ENCODE peak calls at places on chromosomes 7 and 10, in five cellular contexts. K is neuronal stem cell, I is HCT116, C is Panc1, J is tibial artery. Z is an unnamed sample.

GRCh38 chr10:116888380-116889055 is 39.2 kb downstream of the ENO4 start:
- DNase-seq in C (peak), K (no peak), I (peak), J (peak), Z (peak)

GRCh38 chr10:126843299-126843934 is 61.8 kb upstream of the DOCK1 start:
- DNase-seq in I (no peak), J (no peak), C (no peak), K (no peak), Z (no peak)

GRCh38 chr7:29987083-29987482 is 2.5 kb downstream of the SCRN1 start:
- DNase-seq in C (peak), K (no peak), I (no peak), J (no peak), Z (no peak)

GRCh38 chr7:151897201-151897711 is 20.3 kb upstream of the PRKAG2 start:
- DNase-seq in C (no peak), J (no peak), I (no peak), K (no peak), Z (no peak)

GRCh38 chr7:153433223-153433622 is 619.0 kb upstream of the DPP6 start:
- DNase-seq in J (no peak), C (no peak), I (no peak), K (no peak), Z (no peak)

GRCh38 chr7:157573244-157573643 is 236.4 kb downstream of the DNAJB6 start:
- DNase-seq in C (no peak), K (no peak), J (no peak), I (no peak), Z (no peak)

GRCh38 chr10:79559726-79560125 is 481 bp downstream of the SFTPA2 start:
- DNase-seq in C (no peak), K (no peak), J (no peak), I (no peak), Z (no peak)

GRCh38 chr10:3838723-3839437 is 53.9 kb upstream of the KLF6 start:
- DNase-seq in J (no peak), I (no peak), C (no peak), K (no peak), Z (no peak)

GRCh38 chr7:126723966-126724544 is 528.7 kb downstream of the GRM8 start:
- DNase-seq in C (no peak), I (no peak), K (no peak), J (no peak), Z (no peak)

GRCh38 chr10:30893208-30893607 is 138.5 kb downstream of the ZNF438 start:
- DNase-seq in J (no peak), I (no peak), K (no peak), C (no peak), Z (no peak)

GRCh38 chr10:31134303-31134928 is 102.8 kb upstream of the ZNF438 start:
- DNase-seq in K (no peak), C (no peak), I (no peak), J (no peak), Z (no peak)

GRCh38 chr10:129953541-129954031 is 10.5 kb downstream of the EBF3 start:
- DNase-seq in J (no peak), C (no peak), I (no peak), K (no peak), Z (no peak)

GRCh38 chr7:31603076-31603475 is 83.9 kb upstream of the PPP1R17 start:
- DNase-seq in K (no peak), J (no peak), C (no peak), I (no peak), Z (no peak)

DNA sequence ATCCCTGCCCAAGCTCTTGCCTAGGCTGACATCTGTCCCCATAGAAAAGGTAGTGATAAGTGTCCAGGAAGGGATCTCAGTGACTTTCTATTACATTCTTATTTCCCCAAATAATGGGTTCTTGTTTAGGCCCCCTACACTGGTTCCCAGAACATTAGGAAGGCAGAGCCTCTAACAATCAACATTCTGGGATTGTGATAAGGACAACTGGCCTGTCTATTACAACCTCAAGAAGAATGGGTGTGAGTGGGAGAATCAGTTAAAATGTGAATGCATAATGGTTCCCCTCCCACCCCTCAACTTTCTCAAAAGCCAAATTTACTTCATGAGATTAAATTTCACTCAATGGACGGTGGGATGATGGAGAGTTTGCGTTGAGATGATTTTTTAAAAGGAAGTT is 6.4 kb upstream of the ANKRD1 start:
- DNase-seq in I (no peak), K (no peak), J (no peak), C (no peak), Z (no peak)
- H3K4me3 ChIP-seq in I (no peak), K (no peak), J (no peak), C (no peak), Z (no peak)

DNA sequence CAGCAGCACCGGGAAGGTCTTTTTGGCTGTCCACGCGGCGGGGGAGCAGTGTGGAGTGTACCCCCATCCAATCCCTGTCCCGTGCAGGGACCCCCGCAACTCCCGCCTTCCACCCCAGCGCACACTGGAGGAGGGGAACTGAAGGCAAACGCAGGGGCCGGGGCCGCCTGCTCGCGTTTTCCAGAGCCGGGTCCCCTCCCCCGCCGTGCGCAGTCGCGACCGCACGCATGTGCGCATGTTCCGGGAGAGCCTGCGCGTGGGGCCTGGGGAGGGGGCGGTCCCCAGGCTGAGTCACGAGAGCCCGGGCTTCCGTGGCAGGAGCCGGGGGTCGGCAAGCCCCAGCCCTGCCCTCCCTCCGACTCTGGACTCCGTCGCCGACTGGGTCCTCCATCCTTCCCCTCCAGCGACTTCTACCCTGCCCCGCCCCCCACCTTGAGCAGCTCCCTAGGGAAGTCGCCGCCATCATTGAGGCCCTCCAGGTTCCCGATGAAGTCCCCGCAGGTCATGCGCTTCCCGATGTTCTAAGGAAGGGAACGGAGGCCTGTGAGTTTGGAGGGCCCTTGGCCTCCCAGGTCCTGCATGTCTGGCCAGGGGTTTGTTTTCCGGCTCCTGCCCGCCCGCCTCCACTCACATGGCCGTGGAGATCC is 8.0 kb downstream of the PSD start:
- DNase-seq in C (no peak), I (no peak), K (no peak), J (no peak), Z (no peak)
- H3K4me3 ChIP-seq in C (peak), I (no peak), K (no peak), J (no peak), Z (no peak)

GRCh38 chr10:52316005-52316404 is 1.9 kb downstream of the DKK1 start:
- DNase-seq in K (no peak), J (no peak), I (no peak), C (no peak), Z (no peak)

GRCh38 chr10:52313350-52314006 is 603 bp upstream of the DKK1 start:
- DNase-seq in I (peak), K (no peak), C (no peak), J (no peak), Z (no peak)

GRCh38 chr10:52314007-52314821 is at the start of gene DKK1:
- DNase-seq in C (no peak), K (peak), J (peak), I (peak), Z (peak)

GRCh38 chr10:52316500-52316899 is 2.4 kb downstream of the DKK1 start:
- DNase-seq in J (no peak), C (no peak), K (no peak), I (no peak), Z (no peak)

DNA sequence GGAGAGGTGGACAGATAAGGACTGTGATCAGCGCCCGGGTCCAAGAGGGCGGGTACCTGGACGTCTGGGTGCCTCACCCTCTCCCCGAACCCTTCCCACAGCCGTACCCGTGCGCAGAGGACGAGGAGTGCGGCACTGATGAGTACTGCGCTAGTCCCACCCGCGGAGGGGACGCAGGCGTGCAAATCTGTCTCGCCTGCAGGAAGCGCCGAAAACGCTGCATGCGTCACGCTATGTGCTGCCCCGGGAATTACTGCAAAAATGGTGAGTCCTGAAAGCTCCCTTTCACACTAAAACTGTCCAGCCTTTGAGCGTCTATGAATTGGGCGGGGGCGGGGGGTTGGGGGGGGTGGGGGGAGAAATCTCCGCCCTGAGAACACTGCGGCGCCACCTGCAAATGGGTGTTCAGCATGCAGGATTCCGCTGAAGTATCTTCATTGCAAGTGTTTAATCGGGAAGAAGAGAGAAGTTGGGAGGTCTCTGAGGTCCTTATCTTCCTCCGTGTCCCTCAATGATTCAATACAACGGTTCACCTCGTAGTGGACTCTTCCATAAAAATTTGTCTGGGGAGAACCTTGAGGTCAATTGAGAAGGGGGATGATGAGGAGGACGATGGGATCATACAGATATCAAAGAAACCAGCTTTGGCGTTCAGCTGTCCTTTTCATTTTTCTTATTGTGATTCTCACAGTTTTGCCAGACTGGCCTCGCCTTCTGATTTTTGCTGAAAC is 906 bp downstream of the DKK1 start:
- DNase-seq in K (no peak), C (no peak), I (no peak), J (no peak), Z (no peak)
- H3K4me3 ChIP-seq in K (peak), C (peak), I (peak), J (peak), Z (peak)

DNA sequence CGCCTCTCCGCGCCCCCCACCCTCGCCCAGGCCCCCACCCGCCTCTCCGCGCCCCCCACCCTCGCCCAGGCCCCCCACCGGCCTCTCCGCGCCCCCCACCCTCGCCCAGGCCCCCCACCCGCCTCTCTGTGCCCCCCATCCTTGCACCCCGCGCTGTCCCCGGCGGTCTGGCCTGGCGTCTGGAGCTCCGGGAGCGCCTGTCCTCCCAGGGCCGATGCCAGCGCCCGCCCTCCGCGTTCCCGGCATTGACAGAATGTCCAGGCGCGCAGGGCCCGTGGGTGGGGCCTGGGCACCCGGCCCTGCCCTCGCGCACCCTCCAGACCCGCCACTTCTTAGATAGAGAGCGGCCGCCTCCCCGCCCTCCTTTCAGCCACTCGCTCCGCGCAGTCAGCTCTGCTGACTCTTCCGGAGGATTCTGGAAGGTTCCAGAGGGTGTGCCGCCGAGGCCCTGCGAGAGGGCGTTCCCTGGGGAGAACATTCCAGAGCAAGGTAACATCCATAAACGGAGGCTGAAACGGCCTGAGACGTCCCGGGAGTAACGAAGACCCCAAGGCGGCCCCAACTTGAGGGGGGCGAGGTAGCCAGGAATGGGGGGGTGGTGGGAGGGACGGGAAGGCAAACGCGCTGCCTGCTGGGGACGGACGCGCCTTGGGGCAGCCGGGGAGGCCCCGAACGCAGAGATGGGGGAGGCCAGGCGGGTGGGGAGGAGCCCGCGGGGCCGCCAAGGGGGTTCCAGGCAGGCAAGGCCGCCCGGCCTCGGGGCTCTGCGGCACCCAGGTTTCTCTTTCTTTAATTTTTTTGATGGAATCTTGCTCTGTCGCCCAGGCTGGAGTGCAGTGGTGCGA is 117.8 kb downstream of the DYNC2I1 start:
- DNase-seq in I (no peak), K (no peak), J (no peak), C (no peak), Z (no peak)
- H3K4me3 ChIP-seq in I (no peak), K (no peak), J (no peak), C (no peak), Z (no peak)

DNA sequence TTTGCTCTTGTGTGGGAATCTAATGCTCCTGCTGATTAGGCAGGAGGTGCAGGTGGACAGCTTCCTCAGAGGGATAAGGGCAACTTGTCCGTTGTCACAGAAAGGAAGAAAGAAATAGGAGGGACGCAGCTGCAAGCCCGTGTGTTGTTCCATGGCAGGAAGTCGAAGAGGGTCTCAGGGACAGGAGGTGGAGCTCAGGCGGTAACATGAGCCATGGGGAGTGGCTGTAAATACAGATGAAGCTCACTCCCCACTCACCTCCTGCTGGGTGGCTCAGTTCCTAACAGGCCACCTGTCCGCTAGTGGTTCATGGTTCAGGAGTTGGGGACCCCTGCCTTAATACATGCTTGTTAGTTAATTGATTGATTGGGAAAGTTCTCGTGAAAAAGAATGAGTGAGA is 101.7 kb upstream of the SFMBT2 start:
- DNase-seq in K (no peak), I (no peak), J (no peak), C (no peak), Z (no peak)
- H3K4me3 ChIP-seq in K (no peak), I (no peak), J (no peak), C (no peak), Z (no peak)